ENCODE peak calls at places on chromosomes 11 and 22, in seven cellular contexts. P, N, O, R, F, S and H are unnamed samples.
A peak's percentile ranks its signal among the peaks of the same experiment; 100 is the strongest.

GRCh38 chr11:96324912-96325311 is 18.1 kb downstream of the MAML2 start:
- DNase-seq in P (peak; percentile 68), N (peak; percentile 71), O (no peak), R (no peak), F (no peak), S (peak; percentile 47), H (no peak)

GRCh38 chr11:95877288-95877687 is 46.6 kb downstream of the MTMR2 start:
- DNase-seq in P (peak; percentile 96), N (no peak), O (peak; percentile 73), R (no peak), F (no peak), S (peak; percentile 93), H (no peak)

GRCh38 chr11:45079943-45080719 is 66.3 kb upstream of the PRDM11 start:
- DNase-seq in P (no peak), N (no peak), O (no peak), R (no peak), F (peak; percentile 28), S (no peak), H (no peak)

GRCh38 chr11:94147433-94147845 is 18.8 kb downstream of the PANX1 start:
- DNase-seq in P (no peak), N (no peak), O (no peak), R (no peak), F (no peak), S (no peak), H (no peak)

GRCh38 chr11:20192151-20192550 is 31.9 kb upstream of the DBX1 start:
- DNase-seq in P (no peak), N (no peak), O (no peak), R (no peak), F (no peak), S (no peak), H (no peak)

GRCh38 chr22:38638734-38639133 is 17.5 kb downstream of the FAM227A start:
- DNase-seq in P (no peak), N (no peak), O (no peak), R (no peak), F (no peak), S (no peak), H (no peak)

GRCh38 chr11:1305558-1306056 is 3.8 kb downstream of the TOLLIP start:
- DNase-seq in P (no peak), N (no peak), O (no peak), R (no peak), F (no peak), S (no peak), H (no peak)

GRCh38 chr11:119361056-119361787 is 14.7 kb upstream of the MFRP start:
- DNase-seq in P (peak; percentile 82), N (peak; percentile 97), O (no peak), R (no peak), F (no peak), S (peak; percentile 78), H (no peak)

GRCh38 chr11:128324051-128324481 is 263.3 kb downstream of the ETS1 start:
- DNase-seq in P (no peak), N (no peak), O (no peak), R (no peak), F (no peak), S (no peak), H (no peak)

GRCh38 chr22:43273902-43274484 is 69.2 kb downstream of the SCUBE1 start:
- DNase-seq in P (peak; percentile 41), N (peak; percentile 67), O (no peak), R (no peak), F (no peak), S (peak; percentile 46), H (peak; percentile 40)

GRCh38 chr11:89633125-89633695 is 76.9 kb upstream of the TRIM77 start:
- DNase-seq in P (no peak), N (no peak), O (no peak), R (no peak), F (no peak), S (no peak), H (no peak)

GRCh38 chr11:132894598-132894997 is 637.7 kb downstream of the OPCML start:
- DNase-seq in P (no peak), N (no peak), O (no peak), R (no peak), F (no peak), S (no peak), H (no peak)

GRCh38 chr11:58923300-58923788 is 15.9 kb upstream of the GLYATL1 start:
- DNase-seq in P (peak; percentile 70), N (peak; percentile 76), O (no peak), R (no peak), F (no peak), S (no peak), H (peak; percentile 22)